ENCODE peak calls at places on chromosome 10, in ten cellular contexts. P, I, J, M, Y, D, O, F, G and A are unnamed samples.

GRCh38 chr10:122939133-122939532 is 14.9 kb downstream of the C10orf88 start:
- DNase-seq in P (no peak), I (no peak), J (no peak), M (no peak), Y (no peak), D (no peak), O (no peak), F (no peak), G (no peak), A (no peak)

GRCh38 chr10:29430101-29430500 is 141.2 kb downstream of the LYZL1 start:
- DNase-seq in P (no peak), I (peak; percentile 95), J (peak; percentile 25), M (no peak), Y (no peak), D (peak; percentile 21), O (no peak), F (no peak), G (no peak), A (no peak)

GRCh38 chr10:36725581-36726520 is 399.5 kb upstream of the ANKRD30A start:
- DNase-seq in P (no peak), I (peak; percentile 98), J (peak; percentile 72), M (peak; percentile 25), Y (peak; percentile 91), D (peak; percentile 50), O (peak; percentile 85), F (no peak), G (peak; percentile 56), A (no peak)

GRCh38 chr10:60732240-60733188 is 45.8 kb upstream of the CDK1 start:
- DNase-seq in P (peak; percentile 28), I (peak; percentile 23), J (peak; percentile 9), M (no peak), Y (peak; percentile 4), D (no peak), O (no peak), F (no peak), G (peak; percentile 42), A (no peak)

GRCh38 chr10:14553434-14553833 is 221.3 kb downstream of the FAM107B start:
- DNase-seq in P (no peak), I (no peak), J (peak; percentile 88), M (no peak), Y (peak; percentile 37), D (peak; percentile 44), O (peak; percentile 70), F (no peak), G (no peak), A (no peak)

GRCh38 chr10:76178561-76179292 is 747.3 kb downstream of the LRMDA start:
- DNase-seq in P (no peak), I (no peak), J (no peak), M (no peak), Y (no peak), D (no peak), O (no peak), F (no peak), G (no peak), A (no peak)

GRCh38 chr10:88117227-88117626 is 253.8 kb downstream of the PTEN start:
- DNase-seq in P (no peak), I (no peak), J (no peak), M (no peak), Y (no peak), D (no peak), O (no peak), F (no peak), G (no peak), A (no peak)

GRCh38 chr10:85333594-85333993 is 1005.2 kb downstream of the CCSER2 start:
- DNase-seq in P (no peak), I (no peak), J (no peak), M (no peak), Y (no peak), D (no peak), O (no peak), F (peak; percentile 72), G (no peak), A (no peak)

GRCh38 chr10:111698711-111699110 is 484.9 kb downstream of the GPAM start:
- DNase-seq in P (no peak), I (no peak), J (peak; percentile 50), M (no peak), Y (no peak), D (no peak), O (no peak), F (no peak), G (no peak), A (no peak)

GRCh38 chr10:74816824-74817498 is 9.4 kb upstream of the KAT6B start:
- DNase-seq in P (no peak), I (no peak), J (peak; percentile 15), M (no peak), Y (no peak), D (no peak), O (no peak), F (no peak), G (no peak), A (no peak)

GRCh38 chr10:6045600-6046457 is 16.3 kb downstream of the IL2RA start:
- DNase-seq in P (no peak), I (no peak), J (no peak), M (peak; percentile 1), Y (no peak), D (no peak), O (no peak), F (peak; percentile 46), G (no peak), A (no peak)

GRCh38 chr10:51371725-51372124 is 297.4 kb downstream of the PRKG1 start:
- DNase-seq in P (no peak), I (no peak), J (no peak), M (no peak), Y (no peak), D (no peak), O (no peak), F (no peak), G (no peak), A (no peak)

GRCh38 chr10:43795639-43796038 is 147.0 kb upstream of the ZNF32 start:
- DNase-seq in P (no peak), I (no peak), J (no peak), M (no peak), Y (no peak), D (no peak), O (no peak), F (no peak), G (no peak), A (no peak)

GRCh38 chr10:43790147-43790546 is 141.5 kb upstream of the ZNF32 start:
- DNase-seq in P (no peak), I (no peak), J (no peak), M (no peak), Y (no peak), D (no peak), O (no peak), F (no peak), G (no peak), A (no peak)

GRCh38 chr10:43795093-43795492 is 146.4 kb upstream of the ZNF32 start:
- DNase-seq in P (no peak), I (no peak), J (no peak), M (no peak), Y (no peak), D (no peak), O (no peak), F (no peak), G (no peak), A (no peak)

GRCh38 chr10:43793714-43794113 is 145.0 kb upstream of the ZNF32 start:
- DNase-seq in P (no peak), I (no peak), J (peak; percentile 78), M (no peak), Y (no peak), D (peak; percentile 94), O (peak; percentile 79), F (no peak), G (no peak), A (no peak)
- H3K4me3 ChIP-seq in P (no peak overlapping the region), I (no peak overlapping the region), J (no peak overlapping the region), M (no peak overlapping the region), Y (no peak overlapping the region), D (no peak overlapping the region), O (no peak overlapping the region), F (no peak overlapping the region), G (no peak overlapping the region), A (no peak overlapping the region)

GRCh38 chr10:97974526-97975525 is 55.6 kb downstream of the CRTAC1 start:
- DNase-seq in P (no peak), I (no peak), J (no peak), M (no peak), Y (no peak), D (no peak), O (no peak), F (no peak), G (no peak), A (no peak)
- H3K4me3 ChIP-seq in P (no peak overlapping the region), I (no peak overlapping the region), J (no peak overlapping the region), M (no peak overlapping the region), Y (no peak overlapping the region), D (no peak overlapping the region), O (no peak overlapping the region), F (no peak overlapping the region), G (no peak overlapping the region), A (no peak overlapping the region)

DNA sequence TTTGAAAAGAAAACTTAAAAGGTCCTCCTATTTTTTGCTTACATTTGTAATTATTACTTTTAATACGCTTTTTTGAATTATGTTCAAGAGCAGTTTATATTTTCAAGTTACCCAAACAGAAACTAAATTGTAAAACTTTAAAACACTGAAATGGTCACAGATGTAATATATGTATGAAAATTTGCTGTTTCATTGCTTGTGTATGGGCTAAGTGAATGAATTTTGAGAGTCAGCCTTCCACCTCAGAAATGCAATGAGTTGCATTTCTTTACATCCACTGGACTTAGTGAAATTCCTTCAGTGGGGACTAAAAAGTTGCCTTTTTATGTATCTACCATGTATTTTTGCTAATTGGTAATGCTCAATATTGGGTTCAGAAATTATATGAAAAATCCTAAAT is 1.6 kb downstream of the VPS26A start:
- DNase-seq in P (no peak), I (no peak), J (no peak), M (no peak), Y (no peak), D (no peak), O (no peak), F (no peak), G (no peak), A (no peak)
- H3K4me3 ChIP-seq in P (peak overlapping the region; percentile 88), I (peak overlapping the region; percentile 98), J (peak overlapping the region; percentile 80), M (no peak overlapping the region), Y (peak overlapping the region; percentile 89), D (peak overlapping the region; percentile 93), O (peak overlapping the region; percentile 86), F (no peak overlapping the region), G (no peak overlapping the region), A (peak overlapping the region; percentile 94)

GRCh38 chr10:133343557-133343956 is 3.6 kb upstream of the PRAP1 start:
- DNase-seq in P (no peak), I (no peak), J (no peak), M (no peak), Y (no peak), D (no peak), O (no peak), F (no peak), G (no peak), A (no peak)
- H3K4me3 ChIP-seq in P (no peak overlapping the region), I (no peak overlapping the region), J (no peak overlapping the region), M (no peak overlapping the region), Y (no peak overlapping the region), D (no peak overlapping the region), O (no peak overlapping the region), F (no peak overlapping the region), G (no peak overlapping the region), A (no peak overlapping the region)